ENCODE peak calls at places on chromosome 1, in six cellular contexts. X is NCI-H1417, P is NCI-H748 treated with DMSO at 0.1 percent for 48 hours, U is fibroblast of the conjunctiva, E is GM19239, V is right atrium auricular region. R is an unnamed sample.

GRCh38 chr1:58412071-58412580 is 134.4 kb downstream of the OMA1 start:
- DNase-seq in X (no peak), P (no peak), U (no peak), E (no peak), V (no peak), R (no peak)

GRCh38 chr1:209431813-209432442 is 151.6 kb upstream of the CAMK1G start:
- DNase-seq in X (no peak), P (no peak), U (no peak), E (no peak), V (no peak), R (no peak)

GRCh38 chr1:2530501-2531361 is 668 bp upstream of the HES5 start:
- DNase-seq in X (peak; percentile 79), P (no peak), U (no peak), E (no peak), V (no peak), R (peak; percentile 73)

GRCh38 chr1:213284626-213285025 is 233.6 kb downstream of the RPS6KC1 start:
- DNase-seq in X (no peak), P (no peak), U (peak; percentile 6), E (no peak), V (no peak), R (no peak)

GRCh38 chr1:85656256-85656655 is 52.0 kb downstream of the ZNHIT6 start:
- DNase-seq in X (no peak), P (no peak), U (no peak), E (no peak), V (no peak), R (no peak)

GRCh38 chr1:30179942-30180543 is 543.3 kb downstream of the MATN1 start:
- DNase-seq in X (no peak), P (no peak), U (no peak), E (no peak), V (no peak), R (no peak)

GRCh38 chr1:7223334-7224080 is 438.3 kb downstream of the CAMTA1 start:
- DNase-seq in X (peak; percentile 87), P (peak; percentile 35), U (peak; percentile 54), E (no peak), V (no peak), R (no peak)

GRCh38 chr1:20362856-20363255 is 72.2 kb downstream of the VWA5B1 start:
- DNase-seq in X (no peak), P (no peak), U (no peak), E (no peak), V (no peak), R (no peak)

R was measured in NCI-H1105 treated with DMSO at 0.1 percent for 48 hours.